ENCODE peak calls at places on chromosomes 1 and 21, in five cellular contexts. One of them, this sample, is unnamed.

GRCh38 chr1:53681647-53682368 is 57.2 kb downstream of the GLIS1 start:
- DNase-seq in body of pancreas: peak; percentile 26
- DNase-seq in stomach: peak; percentile 48
- DNase-seq in A549: peak; percentile 50
- DNase-seq in tibial nerve: peak; percentile 14
- DNase-seq in this sample: peak; percentile 25

GRCh38 chr1:31987231-31987630 is 26.4 kb upstream of the KHDRBS1 start:
- DNase-seq in body of pancreas: no peak
- DNase-seq in stomach: no peak
- DNase-seq in A549: no peak
- DNase-seq in tibial nerve: no peak
- DNase-seq in this sample: no peak

GRCh38 chr1:244350027-244350426 is 101.7 kb downstream of the ADSS2 start:
- DNase-seq in body of pancreas: no peak
- DNase-seq in stomach: no peak
- DNase-seq in A549: no peak
- DNase-seq in tibial nerve: no peak
- DNase-seq in this sample: no peak

GRCh38 chr1:17696417-17697301 is 58.5 kb upstream of the ACTL8 start:
- DNase-seq in body of pancreas: no peak
- DNase-seq in stomach: no peak
- DNase-seq in A549: peak; percentile 38
- DNase-seq in tibial nerve: peak; percentile 39
- DNase-seq in this sample: peak; percentile 48

GRCh38 chr1:24748191-24749121 is 3.2 kb downstream of the CLIC4 start:
- DNase-seq in body of pancreas: no peak
- DNase-seq in stomach: no peak
- DNase-seq in A549: no peak
- DNase-seq in tibial nerve: no peak
- DNase-seq in this sample: peak; percentile 45

GRCh38 chr1:177975588-177976495 is 6.0 kb upstream of the SEC16B start:
- DNase-seq in body of pancreas: no peak
- DNase-seq in stomach: no peak
- DNase-seq in A549: no peak
- DNase-seq in tibial nerve: no peak
- DNase-seq in this sample: no peak

GRCh38 chr1:163661386-163661785 is 339.6 kb downstream of the NUF2 start:
- DNase-seq in body of pancreas: no peak
- DNase-seq in stomach: no peak
- DNase-seq in A549: no peak
- DNase-seq in tibial nerve: no peak
- DNase-seq in this sample: no peak

GRCh38 chr1:151472852-151473731 is 13.8 kb upstream of the POGZ start:
- DNase-seq in body of pancreas: peak; percentile 37
- DNase-seq in stomach: peak; percentile 36
- DNase-seq in A549: no peak
- DNase-seq in tibial nerve: peak; percentile 31
- DNase-seq in this sample: peak; percentile 37

GRCh38 chr1:5129746-5130355 is 475.4 kb downstream of the AJAP1 start:
- DNase-seq in body of pancreas: no peak
- DNase-seq in stomach: no peak
- DNase-seq in A549: no peak
- DNase-seq in tibial nerve: no peak
- DNase-seq in this sample: no peak

GRCh38 chr21:35540950-35541632 is 492.0 kb upstream of the RUNX1 start:
- DNase-seq in body of pancreas: no peak
- DNase-seq in stomach: no peak
- DNase-seq in A549: no peak
- DNase-seq in tibial nerve: no peak
- DNase-seq in this sample: no peak

GRCh38 chr1:25912076-25912831 is 6.0 kb upstream of the STMN1 start:
- DNase-seq in body of pancreas: no peak
- DNase-seq in stomach: no peak
- DNase-seq in A549: no peak
- DNase-seq in tibial nerve: no peak
- DNase-seq in this sample: no peak

GRCh38 chr1:92909321-92909720 is 51.9 kb downstream of the DIPK1A start:
- DNase-seq in body of pancreas: no peak
- DNase-seq in stomach: no peak
- DNase-seq in A549: no peak
- DNase-seq in tibial nerve: no peak
- DNase-seq in this sample: no peak

GRCh38 chr1:3672231-3672970 is 20.1 kb downstream of the TP73 start:
- DNase-seq in body of pancreas: no peak
- DNase-seq in stomach: no peak
- DNase-seq in A549: no peak
- DNase-seq in tibial nerve: no peak
- DNase-seq in this sample: no peak

GRCh38 chr1:236953161-236953560 is 51.1 kb downstream of the MT1HL1 start:
- DNase-seq in body of pancreas: no peak
- DNase-seq in stomach: no peak
- DNase-seq in A549: no peak
- DNase-seq in tibial nerve: no peak
- DNase-seq in this sample: no peak

GRCh38 chr1:29635073-29635335 is 398.7 kb downstream of the PTPRU start:
- DNase-seq in body of pancreas: no peak
- DNase-seq in stomach: no peak
- DNase-seq in A549: no peak
- DNase-seq in tibial nerve: no peak
- DNase-seq in this sample: no peak

GRCh38 chr1:206829875-206830274 is 35.5 kb upstream of the IL20 start:
- DNase-seq in body of pancreas: no peak
- DNase-seq in stomach: no peak
- DNase-seq in A549: no peak
- DNase-seq in tibial nerve: no peak
- DNase-seq in this sample: no peak

GRCh38 chr21:34126269-34126668 is 52.9 kb downstream of the MRPS6 start:
- DNase-seq in body of pancreas: no peak
- DNase-seq in stomach: no peak
- DNase-seq in A549: no peak
- DNase-seq in tibial nerve: no peak
- DNase-seq in this sample: no peak

GRCh38 chr1:102174259-102174863 is 177.6 kb upstream of the OLFM3 start:
- DNase-seq in body of pancreas: no peak
- DNase-seq in stomach: no peak
- DNase-seq in A549: no peak
- DNase-seq in tibial nerve: no peak
- DNase-seq in this sample: no peak

GRCh38 chr1:207393610-207394009 is 60.5 kb upstream of the CR2 start:
- DNase-seq in body of pancreas: peak; percentile 20
- DNase-seq in stomach: no peak
- DNase-seq in A549: no peak
- DNase-seq in tibial nerve: no peak
- DNase-seq in this sample: peak; percentile 14

GRCh38 chr1:84785231-84785630 is 95.0 kb upstream of the SSX2IP start:
- DNase-seq in body of pancreas: no peak
- DNase-seq in stomach: no peak
- DNase-seq in A549: no peak
- DNase-seq in tibial nerve: no peak
- DNase-seq in this sample: peak; percentile 62

GRCh38 chr1:40014812-40015594 is 25.5 kb upstream of the CAP1 start:
- DNase-seq in body of pancreas: no peak
- DNase-seq in stomach: no peak
- DNase-seq in A549: peak; percentile 19
- DNase-seq in tibial nerve: no peak
- DNase-seq in this sample: no peak

GRCh38 chr1:25520446-25521061 is 22.9 kb upstream of the LDLRAP1 start:
- DNase-seq in body of pancreas: peak; percentile 76
- DNase-seq in stomach: peak; percentile 75
- DNase-seq in A549: peak; percentile 46
- DNase-seq in tibial nerve: peak; percentile 71
- DNase-seq in this sample: peak; percentile 74

GRCh38 chr1:74772945-74773344 is 40.0 kb downstream of the TYW3 start:
- DNase-seq in body of pancreas: no peak
- DNase-seq in stomach: no peak
- DNase-seq in A549: no peak
- DNase-seq in tibial nerve: no peak
- DNase-seq in this sample: no peak

GRCh38 chr1:80181418-80181817 is 1174.9 kb upstream of the ADGRL4 start:
- DNase-seq in body of pancreas: no peak
- DNase-seq in stomach: no peak
- DNase-seq in A549: no peak
- DNase-seq in tibial nerve: no peak
- DNase-seq in this sample: no peak

GRCh38 chr21:43306911-43307676 is 119.8 kb downstream of the SIK1 start:
- DNase-seq in body of pancreas: no peak
- DNase-seq in stomach: peak; percentile 76
- DNase-seq in A549: peak; percentile 49
- DNase-seq in tibial nerve: no peak
- DNase-seq in this sample: peak; percentile 89

GRCh38 chr1:204449631-204450280 is 38.1 kb upstream of the PPP1R15B start:
- DNase-seq in body of pancreas: no peak
- DNase-seq in stomach: no peak
- DNase-seq in A549: no peak
- DNase-seq in tibial nerve: no peak
- DNase-seq in this sample: no peak

GRCh38 chr21:16193758-16194606 is 464.2 kb downstream of the USP25 start:
- DNase-seq in body of pancreas: no peak
- DNase-seq in stomach: peak; percentile 31
- DNase-seq in A549: peak; percentile 4
- DNase-seq in tibial nerve: peak; percentile 70
- DNase-seq in this sample: peak; percentile 71

GRCh38 chr1:153515504-153516394 is 20.0 kb downstream of the S100A6 start:
- DNase-seq in body of pancreas: no peak
- DNase-seq in stomach: peak; percentile 69
- DNase-seq in A549: no peak
- DNase-seq in tibial nerve: no peak
- DNase-seq in this sample: peak; percentile 50
- TF ChIP-seq POLR2A in body of pancreas: no peak
- TF ChIP-seq POLR2A in stomach: no peak
- TF ChIP-seq POLR2A in A549: no peak
- TF ChIP-seq POLR2A in tibial nerve: no peak
- TF ChIP-seq POLR2A in this sample: no peak

DNA sequence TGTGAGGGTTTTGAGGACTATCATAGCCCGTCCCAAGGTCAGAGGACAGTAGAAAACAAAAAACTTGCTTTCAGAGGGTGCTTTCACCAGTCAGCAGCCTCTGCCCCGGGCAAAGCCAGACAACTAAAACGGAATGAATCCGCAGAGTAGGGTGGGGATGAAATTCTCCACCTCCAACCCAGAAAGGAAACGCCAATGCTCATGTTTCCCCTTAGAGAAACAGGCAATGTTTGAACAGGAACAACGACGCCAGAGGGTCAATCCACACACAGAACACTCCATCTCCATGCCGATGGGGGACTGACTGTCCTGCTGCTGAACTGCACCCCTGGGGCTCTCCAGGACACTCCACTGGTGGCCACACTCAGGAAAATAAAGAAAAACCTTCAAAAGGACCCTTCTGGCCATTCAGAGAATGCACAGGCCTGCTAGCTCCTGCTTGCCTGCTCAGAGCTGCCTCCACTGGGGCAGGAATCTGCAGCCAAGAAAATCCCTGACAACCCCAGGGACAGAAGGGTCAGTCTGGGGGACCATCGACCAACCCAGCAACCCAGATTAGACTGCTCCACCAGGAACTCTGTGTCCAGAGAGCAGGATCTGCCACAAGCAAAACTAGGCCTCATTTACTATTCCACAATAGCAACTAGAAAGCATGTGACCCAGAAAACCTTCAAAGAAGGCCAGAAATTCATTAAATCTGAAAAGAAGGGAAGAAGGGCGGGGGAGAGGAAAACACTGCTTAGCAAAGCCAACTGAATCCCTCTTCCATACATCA is 116.0 kb downstream of the TOMM20 start:
- DNase-seq in body of pancreas: no peak
- DNase-seq in stomach: no peak
- DNase-seq in A549: no peak
- DNase-seq in tibial nerve: no peak
- DNase-seq in this sample: no peak
- TF ChIP-seq POLR2A in body of pancreas: no peak
- TF ChIP-seq POLR2A in stomach: no peak
- TF ChIP-seq POLR2A in A549: no peak
- TF ChIP-seq POLR2A in tibial nerve: no peak
- TF ChIP-seq POLR2A in this sample: no peak

GRCh38 chr1:153945795-153946621 is 510 bp downstream of the DENND4B start:
- DNase-seq in body of pancreas: peak; percentile 72
- DNase-seq in stomach: peak; percentile 86
- DNase-seq in A549: peak; percentile 61
- DNase-seq in tibial nerve: peak; percentile 78
- DNase-seq in this sample: peak; percentile 87
- TF ChIP-seq POLR2A in body of pancreas: no peak
- TF ChIP-seq POLR2A in stomach: no peak
- TF ChIP-seq POLR2A in A549: peak; percentile 34
- TF ChIP-seq POLR2A in tibial nerve: peak; percentile 53
- TF ChIP-seq POLR2A in this sample: peak; percentile 68

GRCh38 chr1:212558665-212559480 is 49.7 kb upstream of the ATF3 start:
- DNase-seq in body of pancreas: peak; percentile 95
- DNase-seq in stomach: peak; percentile 97
- DNase-seq in A549: peak; percentile 82
- DNase-seq in tibial nerve: peak; percentile 95
- DNase-seq in this sample: peak; percentile 94
- TF ChIP-seq POLR2A in body of pancreas: peak; percentile 90
- TF ChIP-seq POLR2A in stomach: no peak
- TF ChIP-seq POLR2A in A549: no peak
- TF ChIP-seq POLR2A in tibial nerve: peak; percentile 89
- TF ChIP-seq POLR2A in this sample: peak; percentile 6

This sample was measured in adrenal gland.